ENCODE peak calls at places on chromosomes 5 and 9, in ten cellular contexts. M, Z, T, R, J, D, B, Q, S and U are unnamed samples.
A peak's percentile ranks its signal among the peaks of the same experiment; 100 is the strongest.

GRCh38 chr9:134307674-134308638 is 18.3 kb upstream of the RXRA start:
- DNase-seq in S (no peak), T (no peak), Z (no peak), B (no peak), J (no peak), M (no peak), Q (no peak), D (no peak), R (no peak), U (no peak)

GRCh38 chr5:15734058-15734457 is 234.1 kb downstream of the FBXL7 start:
- DNase-seq in S (no peak), J (no peak), D (no peak), M (no peak), R (no peak), T (no peak), Q (no peak), B (no peak), Z (no peak), U (no peak)

GRCh38 chr5:15885156-15885555 is 294.4 kb downstream of the MARCHF11 start:
- DNase-seq in Q (peak; percentile 35), D (no peak), Z (no peak), B (no peak), R (peak; percentile 86), S (no peak), M (no peak), J (no peak), T (no peak), U (no peak)

GRCh38 chr9:76369583-76369982 is 24.6 kb downstream of the RFK start:
- DNase-seq in Q (peak; percentile 50), Z (no peak), D (no peak), S (peak; percentile 87), R (peak; percentile 55), J (no peak), B (no peak), M (peak; percentile 76), T (no peak), U (no peak)

GRCh38 chr5:113378960-113379541 is 55.7 kb downstream of the TSSK1B start:
- DNase-seq in R (peak; percentile 69), Q (peak; percentile 62), D (peak; percentile 64), M (peak; percentile 59), J (peak; percentile 24), S (peak; percentile 54), B (peak; percentile 43), Z (peak; percentile 46), T (no peak), U (peak; percentile 50)

GRCh38 chr5:179732918-179733763 is 519 bp downstream of the MAML1 start:
- DNase-seq in T (peak; percentile 87), S (peak; percentile 49), J (peak; percentile 14), D (peak; percentile 46), M (peak; percentile 42), Q (peak; percentile 28), B (no peak), R (peak; percentile 33), Z (peak; percentile 50), U (no peak)

GRCh38 chr9:130971294-130971849 is 32.3 kb upstream of the FIBCD1 start:
- DNase-seq in M (no peak), J (no peak), T (no peak), R (no peak), Q (no peak), D (no peak), B (no peak), S (no peak), Z (no peak), U (no peak)

GRCh38 chr5:147504001-147504400 is 5.9 kb downstream of the DPYSL3 start:
- DNase-seq in Q (peak; percentile 38), T (no peak), D (no peak), R (peak; percentile 73), S (peak; percentile 73), J (no peak), M (peak; percentile 76), B (no peak), Z (no peak), U (no peak)

GRCh38 chr5:176413255-176413565 is 3.1 kb downstream of the CLTB start:
- DNase-seq in Q (no peak), B (no peak), J (no peak), T (no peak), S (no peak), R (no peak), D (no peak), Z (no peak), M (no peak), U (no peak)

GRCh38 chr5:134138416-134139376 is 24.2 kb downstream of the TCF7 start:
- DNase-seq in Q (peak; percentile 69), B (peak; percentile 15), Z (peak; percentile 45), M (peak; percentile 86), R (no peak), D (no peak), S (peak; percentile 95), T (peak; percentile 76), J (peak; percentile 46), U (no peak)

GRCh38 chr5:19903611-19904010 is 84.4 kb downstream of the CDH18 start:
- DNase-seq in T (no peak), B (no peak), Z (no peak), Q (no peak), R (peak; percentile 40), J (no peak), M (no peak), S (no peak), D (no peak), U (no peak)

GRCh38 chr5:143200781-143201398 is 202.6 kb downstream of the NR3C1 start:
- DNase-seq in Q (peak; percentile 81), M (peak; percentile 92), J (no peak), T (no peak), Z (no peak), D (no peak), B (no peak), S (peak; percentile 89), R (peak; percentile 89), U (no peak)

GRCh38 chr9:92635760-92636159 is 34.2 kb downstream of the IPPK start:
- DNase-seq in J (no peak), Z (no peak), Q (no peak), B (no peak), D (no peak), S (no peak), M (no peak), R (no peak), T (peak; percentile 44), U (no peak)

GRCh38 chr9:4297795-4298254 is 2.0 kb downstream of the GLIS3 start:
- DNase-seq in Q (peak; percentile 65), D (peak; percentile 48), M (peak; percentile 32), S (peak; percentile 79), B (peak; percentile 58), J (peak; percentile 43), R (peak; percentile 94), T (no peak), Z (peak; percentile 33), U (no peak)

GRCh38 chr5:78320461-78320860 is 26.0 kb upstream of the AP3B1 start:
- DNase-seq in J (no peak), B (no peak), S (peak; percentile 47), M (no peak), D (peak; percentile 31), T (no peak), Z (no peak), Q (peak; percentile 69), R (peak; percentile 63), U (peak; percentile 19)

GRCh38 chr9:128882677-128883590 is 1.0 kb downstream of the LRRC8A start:
- DNase-seq in M (no peak), J (no peak), T (no peak), Q (no peak), S (peak; percentile 38), D (no peak), Z (no peak), B (no peak), R (peak; percentile 39), U (no peak)

GRCh38 chr5:126718246-126718868 is 58.6 kb upstream of the LMNB1 start:
- DNase-seq in Q (no peak), S (no peak), D (no peak), J (no peak), T (no peak), B (no peak), M (no peak), R (peak; percentile 6), Z (no peak), U (no peak)

GRCh38 chr5:29054282-29054681 is 2015.9 kb upstream of the CDH9 start:
- DNase-seq in D (no peak), T (no peak), J (no peak), Z (no peak), S (no peak), B (no peak), R (no peak), M (no peak), Q (no peak), U (no peak)

GRCh38 chr9:133075925-133076324 is 14.1 kb downstream of the CEL start:
- DNase-seq in R (peak; percentile 81), T (no peak), M (peak; percentile 85), Z (no peak), B (no peak), J (no peak), Q (peak; percentile 87), S (peak; percentile 79), D (no peak), U (no peak)

GRCh38 chr9:806285-807156 is 35.0 kb upstream of the DMRT1 start:
- DNase-seq in Q (peak; percentile 51), J (no peak), B (no peak), D (peak; percentile 34), S (peak; percentile 51), Z (no peak), T (no peak), M (peak; percentile 49), R (peak; percentile 65), U (no peak)

GRCh38 chr5:157459715-157460599 is at the start of gene NIPAL4:
- DNase-seq in R (no peak), M (no peak), J (no peak), B (no peak), D (peak; percentile 66), S (peak; percentile 17), T (no peak), Z (no peak), Q (no peak), U (no peak)

GRCh38 chr5:127705120-127705892 is 2.1 kb downstream of the CCDC192 start:
- DNase-seq in D (no peak), Q (peak; percentile 86), T (no peak), B (no peak), S (peak; percentile 88), R (peak; percentile 92), M (peak; percentile 60), Z (no peak), J (no peak), U (peak; percentile 10)

GRCh38 chr5:139651863-139652787 is 4.0 kb downstream of the CXXC5 start:
- DNase-seq in D (peak; percentile 95), M (peak; percentile 90), J (peak; percentile 50), Z (peak; percentile 44), T (no peak), R (peak; percentile 66), B (peak; percentile 68), S (peak; percentile 86), Q (peak; percentile 94), U (no peak)

GRCh38 chr5:101915559-101915958 is 380.5 kb downstream of the SLCO4C1 start:
- DNase-seq in R (no peak), J (no peak), T (no peak), S (peak; percentile 91), Q (no peak), M (peak; percentile 71), D (no peak), B (no peak), Z (no peak), U (no peak)

GRCh38 chr5:144794922-144795321 is 624.2 kb downstream of the KCTD16 start:
- DNase-seq in Q (peak; percentile 0), S (no peak), B (no peak), R (no peak), T (no peak), D (no peak), M (no peak), Z (no peak), J (no peak), U (no peak)

GRCh38 chr9:133238851-133239532 is 29.9 kb upstream of the OBP2B start:
- DNase-seq in J (peak; percentile 61), T (no peak), Q (peak; percentile 19), M (no peak), Z (peak; percentile 59), S (peak; percentile 16), D (peak; percentile 15), B (peak; percentile 71), R (peak; percentile 87), U (peak; percentile 88)

GRCh38 chr9:133488686-133489252 is 9.9 kb upstream of the SLC2A6 start:
- DNase-seq in Z (no peak), D (no peak), M (no peak), T (no peak), R (no peak), J (no peak), B (no peak), S (no peak), Q (no peak), U (no peak)

GRCh38 chr5:96320797-96321196 is 112.3 kb downstream of the PCSK1 start:
- DNase-seq in J (no peak), B (no peak), S (peak; percentile 67), D (no peak), Z (no peak), T (no peak), Q (peak; percentile 61), M (peak; percentile 38), R (no peak), U (peak; percentile 33)